ENCODE peak calls at places on chromosomes 3 and 15, in nine cellular contexts. O is HL-60, Z is foreskin fibroblast, P is SK-N-SH, Q is fibroblast of pulmonary artery, L is cardiac muscle cell, A is Caco-2, V is brain microvascular endothelial cell, W is MM.1S. D is an unnamed sample.

GRCh38 chr3:23455084-23455483 is 252.0 kb downstream of the UBE2E2 start:
- DNase-seq in Q (peak), P (no peak), V (peak), Z (peak), A (no peak), W (no peak), O (peak), L (no peak), D (no peak)

GRCh38 chr15:37698679-37699078 is 235.8 kb upstream of the TMCO5A start:
- DNase-seq in O (no peak), Q (peak), L (no peak), Z (no peak), V (peak), P (no peak), A (no peak), W (no peak), D (no peak)

GRCh38 chr15:40320409-40320808 is 3.1 kb upstream of the INAFM2 start:
- DNase-seq in P (no peak), A (peak), L (no peak), V (no peak), Q (no peak), O (no peak), W (no peak), Z (no peak), D (no peak)

GRCh38 chr15:40053234-40054055 is 14.5 kb upstream of the SRP14 start:
- DNase-seq in V (no peak), A (no peak), L (no peak), Z (no peak), Q (no peak), O (no peak), W (no peak), P (no peak), D (no peak)

GRCh38 chr3:48637305-48637704 is 2.0 kb upstream of the SLC26A6 start:
- DNase-seq in Q (no peak), L (peak), V (no peak), P (no peak), W (no peak), Z (no peak), A (no peak), O (no peak), D (no peak)

GRCh38 chr15:47186071-47186470 is 531.2 kb upstream of the SEMA6D start:
- DNase-seq in L (peak), W (no peak), A (no peak), Z (no peak), Q (no peak), O (no peak), V (no peak), P (no peak), D (no peak)

GRCh38 chr3:143737065-143737464 is 111.2 kb downstream of the SLC9A9 start:
- DNase-seq in L (no peak), Q (no peak), V (no peak), W (no peak), P (no peak), Z (no peak), O (no peak), A (no peak), D (no peak)

GRCh38 chr3:73623996-73624362 is 762 bp downstream of the PDZRN3 start:
- DNase-seq in Z (peak), P (peak), L (peak), O (no peak), Q (peak), V (peak), A (peak), W (no peak), D (no peak)

GRCh38 chr15:75758071-75758872 is 45.6 kb upstream of the CSPG4 start:
- DNase-seq in A (peak), W (peak), O (peak), Q (peak), V (peak), L (peak), Z (peak), P (peak), D (peak)

GRCh38 chr3:79113821-79114220 is 654.0 kb downstream of the ROBO1 start:
- DNase-seq in P (no peak), O (no peak), L (no peak), Z (no peak), A (no peak), Q (no peak), V (no peak), W (no peak), D (no peak)

GRCh38 chr15:77739591-77740378 is 107.1 kb upstream of the LINGO1 start:
- DNase-seq in P (no peak), W (no peak), A (no peak), L (no peak), Q (no peak), O (no peak), V (no peak), Z (no peak), D (no peak)

GRCh38 chr3:156522673-156523072 is 32.2 kb downstream of the SSR3 start:
- DNase-seq in P (no peak), Q (no peak), V (no peak), W (no peak), A (no peak), L (no peak), Z (no peak), O (peak), D (no peak)

GRCh38 chr15:51094606-51095569 is at the start of gene TNFAIP8L3:
- DNase-seq in P (peak), L (peak), W (no peak), Q (peak), V (no peak), O (no peak), A (no peak), Z (peak), D (no peak)

GRCh38 chr15:55194246-55194645 is 2.5 kb downstream of the RSL24D1 start:
- DNase-seq in L (no peak), W (no peak), V (no peak), P (no peak), O (no peak), A (no peak), Q (no peak), Z (no peak), D (no peak)

GRCh38 chr15:23866832-23867231 is 179.7 kb upstream of the NDN start:
- DNase-seq in Q (peak), V (no peak), O (no peak), L (peak), Z (no peak), A (no peak), P (peak), W (peak), D (no peak)

GRCh38 chr3:185208836-185209235 is 45.0 kb downstream of the EHHADH start:
- DNase-seq in W (no peak), P (no peak), O (no peak), A (no peak), L (no peak), Q (no peak), Z (no peak), V (no peak), D (no peak)

GRCh38 chr3:50237754-50238548 is 1.9 kb downstream of the GNAI2 start:
- DNase-seq in P (peak), O (peak), W (peak), A (no peak), Q (peak), V (peak), Z (peak), L (peak), D (peak)

GRCh38 chr3:13016726-13017255 is 56.4 kb downstream of the IQSEC1 start:
- DNase-seq in Z (no peak), W (peak), V (no peak), Q (no peak), O (no peak), P (no peak), A (no peak), L (no peak), D (no peak)

GRCh38 chr3:136994772-136995516 is 37.2 kb downstream of the IL20RB start:
- DNase-seq in O (no peak), Q (peak), L (no peak), Z (peak), W (no peak), V (peak), P (peak), A (no peak), D (no peak)

GRCh38 chr3:182979719-182980191 is 583 bp downstream of the DCUN1D1 start:
- DNase-seq in Z (no peak), W (peak), P (peak), O (peak), L (peak), Q (no peak), V (no peak), A (peak), D (no peak)

GRCh38 chr3:123287051-123287961 is 85.6 kb downstream of the SEC22A start:
- DNase-seq in L (no peak), Z (no peak), O (no peak), P (peak), V (no peak), Q (no peak), A (no peak), W (no peak), D (no peak)

GRCh38 chr15:33506781-33507180 is 196.0 kb downstream of the RYR3 start:
- DNase-seq in L (no peak), P (no peak), O (no peak), W (no peak), Z (peak), A (no peak), V (peak), Q (no peak), D (no peak)

GRCh38 chr3:169508426-169508825 is 155.1 kb downstream of the MECOM start:
- DNase-seq in Q (no peak), L (no peak), W (no peak), Z (no peak), P (no peak), O (no peak), A (no peak), V (no peak), D (no peak)

GRCh38 chr15:33374181-33375006 is 63.6 kb downstream of the RYR3 start:
- DNase-seq in W (no peak), Z (no peak), P (peak), Q (no peak), O (no peak), V (no peak), A (no peak), L (no peak), D (no peak)

GRCh38 chr3:179071161-179071568 is 444 bp downstream of the ZMAT3 start:
- DNase-seq in A (peak), O (peak), V (peak), W (peak), L (peak), P (no peak), Z (no peak), Q (peak), D (no peak)

GRCh38 chr3:106748471-106748870 is 628.8 kb upstream of the CCDC54 start:
- DNase-seq in P (no peak), W (no peak), V (no peak), A (no peak), O (no peak), L (no peak), Q (no peak), Z (no peak), D (no peak)

GRCh38 chr3:66376568-66376967 is 124.3 kb downstream of the LRIG1 start:
- DNase-seq in Q (peak), L (peak), Z (peak), P (no peak), O (no peak), W (no peak), V (peak), A (no peak), D (no peak)

GRCh38 chr3:52055537-52056351 is 627 bp downstream of the DUSP7 start:
- DNase-seq in W (peak), A (peak), Q (peak), P (peak), L (peak), O (peak), V (no peak), Z (peak), D (no peak)

GRCh38 chr15:74242296-74242929 is 6.3 kb downstream of the CCDC33 start:
- DNase-seq in P (peak), Z (peak), L (no peak), W (no peak), V (peak), O (no peak), A (no peak), Q (peak), D (no peak)

GRCh38 chr3:171842864-171843511 is at the start of gene TMEM212:
- DNase-seq in A (no peak), Z (no peak), O (no peak), W (no peak), V (no peak), L (no peak), P (no peak), Q (peak), D (no peak)

DNA sequence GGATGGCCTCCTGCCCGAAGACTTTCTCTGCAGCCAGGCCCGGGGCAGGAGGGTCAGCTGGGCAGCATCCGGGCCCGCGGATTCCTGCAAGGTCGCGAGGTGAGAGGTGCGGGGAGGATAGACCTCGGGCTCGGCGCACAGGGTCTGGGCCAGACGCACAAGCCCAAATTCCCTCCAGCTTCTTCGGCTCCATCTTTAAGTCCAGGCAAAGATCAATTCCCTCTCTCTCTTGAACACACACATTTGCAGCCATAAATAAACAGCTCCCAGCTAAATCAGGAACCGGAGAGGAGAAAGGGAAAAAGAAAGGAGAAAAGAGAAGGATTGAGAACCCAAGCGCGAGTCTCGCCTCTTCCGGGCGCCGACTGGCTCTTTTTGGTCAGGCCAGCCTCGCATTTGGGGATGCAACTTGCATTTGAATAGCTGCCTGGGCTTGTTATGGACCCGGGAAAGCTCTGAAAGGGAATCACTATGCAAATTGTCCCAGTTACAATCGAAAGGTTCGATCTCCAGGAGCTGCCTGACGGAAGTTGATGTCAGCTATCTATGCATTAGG is 14.5 kb upstream of the ONECUT1 start:
- DNase-seq in A (no peak), Z (no peak), Q (no peak), P (no peak), L (no peak), W (no peak), V (no peak), O (no peak), D (no peak)
- H3K4me3 ChIP-seq in A (no peak), Z (peak), Q (peak), P (peak), L (peak), W (peak), V (peak), O (no peak), D (no peak)

GRCh38 chr15:62119224-62119925 is 45.7 kb downstream of the C2CD4B start:
- DNase-seq in L (no peak), V (peak), Q (peak), W (no peak), O (peak), A (no peak), P (no peak), Z (peak), D (no peak)
- TF ChIP-seq CTCF in L (no peak), V (no peak), Q (no peak), W (no peak), O (no peak), A (no peak), P (no peak), Z (no peak), D (no peak)

DNA sequence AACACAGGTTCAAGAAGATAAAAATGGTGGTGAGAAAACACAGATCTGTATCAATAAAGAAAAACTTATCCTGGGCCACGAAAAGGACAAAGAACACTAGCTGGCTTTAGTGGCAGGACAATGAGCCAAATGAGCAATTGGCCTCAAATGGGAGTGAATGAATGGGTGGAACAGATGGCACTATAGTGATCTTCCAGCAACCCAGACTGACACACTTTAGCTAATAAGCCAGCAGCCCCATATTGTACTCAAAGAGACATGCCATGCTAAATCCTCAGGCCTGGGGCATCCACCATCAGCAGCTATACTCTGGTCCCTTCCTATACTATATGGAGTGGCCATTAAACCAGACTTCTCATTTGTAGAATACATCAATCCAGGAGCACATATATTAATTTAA is 60.0 kb upstream of the GADL1 start:
- DNase-seq in L (no peak), A (no peak), Q (no peak), Z (no peak), O (no peak), V (no peak), P (no peak), W (no peak), D (no peak)
- H3K4me3 ChIP-seq in L (no peak), A (no peak), Q (no peak), Z (no peak), O (no peak), V (no peak), P (no peak), W (no peak), D (no peak)

DNA sequence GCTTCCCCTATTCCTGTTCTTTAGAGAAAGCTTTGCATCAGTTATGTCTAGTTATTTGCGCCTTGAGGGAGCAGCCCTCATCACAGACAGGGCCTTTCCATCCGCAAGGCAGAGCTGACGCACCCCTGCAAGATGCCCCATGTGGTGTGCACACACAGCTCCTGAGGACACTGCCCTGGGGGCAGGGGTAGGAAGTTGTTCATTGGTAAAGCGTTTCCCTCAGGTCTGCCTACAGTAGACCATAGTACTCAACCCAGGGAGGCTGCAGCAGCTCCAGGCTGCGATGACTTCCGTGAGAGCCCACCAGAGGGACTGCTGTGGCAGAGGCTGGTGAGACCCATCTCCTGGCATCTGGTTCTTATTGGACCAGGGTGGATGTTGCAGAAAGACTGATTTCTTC is 55.1 kb upstream of the PLXNA1 start:
- DNase-seq in A (no peak), W (no peak), O (no peak), L (no peak), V (peak), Z (peak), P (peak), Q (no peak), D (no peak)
- TF ChIP-seq CTCF in A (no peak), W (no peak), O (no peak), L (no peak), V (peak), Z (no peak), P (peak), Q (no peak), D (no peak)

GRCh38 chr15:35958021-35958420 is 412.1 kb upstream of the DPH6 start:
- DNase-seq in P (peak), Q (peak), A (no peak), W (no peak), V (peak), L (no peak), O (no peak), Z (no peak), D (no peak)
- H3K4me3 ChIP-seq in P (no peak), Q (no peak), A (no peak), W (no peak), V (no peak), L (no peak), O (no peak), Z (no peak), D (no peak)